ENCODE peak calls at places on chromosomes 5 and 9, in six cellular contexts. L is ovary, Q is prostate gland, P is gastrocnemius medialis, Y is HepG2, M is K562. D is an unnamed sample.

GRCh38 chr9:27125030-27125429 is 16.0 kb downstream of the TEK start:
- DNase-seq in L (peak; percentile 84), Q (peak; percentile 5), P (peak; percentile 72), Y (no peak), M (no peak), D (no peak)

GRCh38 chr9:69186841-69187611 is 12.9 kb downstream of the TJP2 start:
- DNase-seq in L (no peak), Q (no peak), P (no peak), Y (no peak), M (peak; percentile 68), D (no peak)

GRCh38 chr9:95363051-95363841 is 45.7 kb upstream of the FANCC start:
- DNase-seq in L (peak; percentile 21), Q (no peak), P (no peak), Y (no peak), M (no peak), D (no peak)

GRCh38 chr5:116454417-116454927 is 120.2 kb downstream of the SEMA6A start:
- DNase-seq in L (no peak), Q (no peak), P (no peak), Y (no peak), M (peak; percentile 5), D (no peak)

GRCh38 chr9:134068742-134069535 is 1.1 kb upstream of the BRD3 start:
- DNase-seq in L (peak; percentile 36), Q (no peak), P (no peak), Y (no peak), M (no peak), D (peak; percentile 50)

GRCh38 chr5:177023247-177023703 is 779 bp downstream of the ZNF346 start:
- DNase-seq in L (no peak), Q (no peak), P (no peak), Y (peak; percentile 9), M (peak; percentile 55), D (no peak)

GRCh38 chr5:15938961-15939360 is 240.6 kb downstream of the MARCHF11 start:
- DNase-seq in L (no peak), Q (no peak), P (no peak), Y (no peak), M (no peak), D (no peak)

GRCh38 chr5:77087484-77088291 is 603 bp upstream of the ZBED3 start:
- DNase-seq in L (peak; percentile 31), Q (peak; percentile 32), P (no peak), Y (peak; percentile 56), M (no peak), D (no peak)

GRCh38 chr5:163193886-163194285 is 243.5 kb upstream of the CCNG1 start:
- DNase-seq in L (no peak), Q (no peak), P (no peak), Y (no peak), M (no peak), D (no peak)

GRCh38 chr5:1503301-1504243 is 20.2 kb downstream of the LPCAT1 start:
- DNase-seq in L (no peak), Q (no peak), P (peak; percentile 22), Y (no peak), M (peak; percentile 65), D (no peak)

GRCh38 chr5:151002250-151002649 is 18.1 kb upstream of the GPX3 start:
- DNase-seq in L (no peak), Q (no peak), P (no peak), Y (peak; percentile 58), M (peak; percentile 61), D (no peak)

GRCh38 chr5:40436535-40437237 is 243.0 kb upstream of the PTGER4 start:
- DNase-seq in L (no peak), Q (no peak), P (no peak), Y (no peak), M (no peak), D (peak; percentile 32)

GRCh38 chr9:9912459-9912858 is 700.3 kb downstream of the PTPRD start:
- DNase-seq in L (no peak), Q (no peak), P (no peak), Y (no peak), M (no peak), D (no peak)

GRCh38 chr5:135605221-135605620 is 26.4 kb upstream of the CXCL14 start:
- DNase-seq in L (no peak), Q (no peak), P (no peak), Y (no peak), M (no peak), D (no peak)

GRCh38 chr5:35046754-35047153 is 995 bp downstream of the AGXT2 start:
- DNase-seq in L (no peak), Q (no peak), P (no peak), Y (no peak), M (no peak), D (no peak)

GRCh38 chr5:127695336-127695735 is 7.9 kb upstream of the CCDC192 start:
- DNase-seq in L (no peak), Q (no peak), P (peak; percentile 47), Y (no peak), M (no peak), D (no peak)

GRCh38 chr5:150279618-150280017 is 10.0 kb downstream of the CAMK2A start:
- DNase-seq in L (no peak), Q (no peak), P (no peak), Y (no peak), M (no peak), D (no peak)

GRCh38 chr5:95761771-95762680 is 30.9 kb downstream of the RHOBTB3 start:
- DNase-seq in L (no peak), Q (no peak), P (no peak), Y (no peak), M (no peak), D (no peak)

GRCh38 chr5:62460578-62460983 is 48.0 kb downstream of the IPO11 start:
- DNase-seq in L (no peak), Q (no peak), P (no peak), Y (peak; percentile 35), M (peak; percentile 46), D (no peak)

GRCh38 chr5:13653709-13654108 is 290.8 kb downstream of the DNAH5 start:
- DNase-seq in L (no peak), Q (no peak), P (no peak), Y (no peak), M (no peak), D (no peak)

GRCh38 chr9:2494571-2494970 is 127.0 kb upstream of the VLDLR start:
- DNase-seq in L (no peak), Q (no peak), P (no peak), Y (no peak), M (no peak), D (no peak)

GRCh38 chr5:148808864-148809642 is 17.4 kb upstream of the ADRB2 start:
- DNase-seq in L (no peak), Q (no peak), P (no peak), Y (no peak), M (peak; percentile 58), D (no peak)

GRCh38 chr9:16293610-16294009 is 576.9 kb downstream of the BNC2 start:
- DNase-seq in L (no peak), Q (no peak), P (no peak), Y (no peak), M (no peak), D (no peak)

GRCh38 chr5:172820046-172820767 is 13.8 kb upstream of the ERGIC1 start:
- DNase-seq in L (peak; percentile 62), Q (peak; percentile 65), P (no peak), Y (no peak), M (no peak), D (no peak)
- TF ChIP-seq POLR2A in L (no peak), Q (peak; percentile 45), P (no peak), Y (no peak), M (no peak), D (no peak)

GRCh38 chr5:93346301-93346700 is 234.7 kb downstream of the NR2F1-AS1 start:
- DNase-seq in L (no peak), Q (no peak), P (no peak), Y (no peak), M (no peak), D (no peak)

GRCh38 chr5:93342563-93343061 is 238.4 kb downstream of the NR2F1-AS1 start:
- DNase-seq in L (no peak), Q (no peak), P (no peak), Y (no peak), M (no peak), D (no peak)

GRCh38 chr5:93340881-93341280 is 240.1 kb downstream of the NR2F1-AS1 start:
- DNase-seq in L (no peak), Q (no peak), P (no peak), Y (no peak), M (no peak), D (no peak)

GRCh38 chr5:93348231-93348630 is 232.8 kb downstream of the NR2F1-AS1 start:
- DNase-seq in L (no peak), Q (no peak), P (no peak), Y (no peak), M (no peak), D (no peak)

DNA sequence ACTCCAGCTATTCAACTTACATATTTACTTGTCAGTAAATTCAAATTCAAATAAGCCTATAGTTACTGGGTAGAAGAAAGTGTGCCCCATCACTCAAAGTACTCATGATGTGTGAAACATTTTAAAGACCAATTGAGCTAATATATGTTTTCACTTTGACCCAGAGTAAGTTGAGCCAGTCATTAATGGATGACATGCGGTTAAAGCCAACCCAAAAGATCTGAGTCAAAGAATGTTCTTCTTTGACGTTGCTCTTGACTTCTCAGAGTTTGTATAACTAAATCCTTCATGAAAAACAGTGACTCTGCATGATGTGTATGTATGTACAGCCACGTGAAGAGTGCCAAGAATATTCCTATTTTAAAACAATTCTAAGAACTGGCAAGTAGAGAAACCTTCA is 237.4 kb downstream of the NR2F1-AS1 start:
- DNase-seq in L (no peak), Q (no peak), P (no peak), Y (no peak), M (no peak), D (no peak)
- H3K27ac ChIP-seq in L (no peak overlapping the region), Q (no peak overlapping the region), P (no peak overlapping the region), Y (no peak overlapping the region), M (no peak overlapping the region), D (no peak overlapping the region)

DNA sequence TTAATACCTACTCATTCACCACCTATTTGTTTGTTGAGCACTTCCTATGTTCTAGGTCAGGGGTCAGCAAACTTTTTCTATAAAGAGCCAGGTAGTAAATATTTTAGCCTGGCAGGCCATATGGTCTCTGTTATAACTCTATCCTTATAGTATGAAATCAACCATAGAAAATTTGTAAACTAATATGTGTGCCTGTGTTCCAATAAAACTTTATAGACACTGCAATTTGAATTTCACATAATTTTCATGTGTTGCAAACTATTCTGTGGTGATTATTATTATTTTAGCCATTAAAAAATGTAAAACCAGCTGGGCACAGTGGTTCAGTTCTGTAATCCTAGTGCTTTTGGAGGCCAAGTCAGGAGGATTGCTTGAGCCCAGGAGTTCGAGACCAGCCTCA is 78.8 kb upstream of the GRHPR start:
- DNase-seq in L (no peak), Q (no peak), P (no peak), Y (no peak), M (no peak), D (no peak)
- H3K4me1 ChIP-seq in L (no peaks in the 10 kb centered on the region), Q (no peaks in the 10 kb centered on the region), P (no peaks in the 10 kb centered on the region), Y (peaks cover 14% of the 10 kb centered on the region), M (no peaks in the 10 kb centered on the region), D (no peaks in the 10 kb centered on the region)

DNA sequence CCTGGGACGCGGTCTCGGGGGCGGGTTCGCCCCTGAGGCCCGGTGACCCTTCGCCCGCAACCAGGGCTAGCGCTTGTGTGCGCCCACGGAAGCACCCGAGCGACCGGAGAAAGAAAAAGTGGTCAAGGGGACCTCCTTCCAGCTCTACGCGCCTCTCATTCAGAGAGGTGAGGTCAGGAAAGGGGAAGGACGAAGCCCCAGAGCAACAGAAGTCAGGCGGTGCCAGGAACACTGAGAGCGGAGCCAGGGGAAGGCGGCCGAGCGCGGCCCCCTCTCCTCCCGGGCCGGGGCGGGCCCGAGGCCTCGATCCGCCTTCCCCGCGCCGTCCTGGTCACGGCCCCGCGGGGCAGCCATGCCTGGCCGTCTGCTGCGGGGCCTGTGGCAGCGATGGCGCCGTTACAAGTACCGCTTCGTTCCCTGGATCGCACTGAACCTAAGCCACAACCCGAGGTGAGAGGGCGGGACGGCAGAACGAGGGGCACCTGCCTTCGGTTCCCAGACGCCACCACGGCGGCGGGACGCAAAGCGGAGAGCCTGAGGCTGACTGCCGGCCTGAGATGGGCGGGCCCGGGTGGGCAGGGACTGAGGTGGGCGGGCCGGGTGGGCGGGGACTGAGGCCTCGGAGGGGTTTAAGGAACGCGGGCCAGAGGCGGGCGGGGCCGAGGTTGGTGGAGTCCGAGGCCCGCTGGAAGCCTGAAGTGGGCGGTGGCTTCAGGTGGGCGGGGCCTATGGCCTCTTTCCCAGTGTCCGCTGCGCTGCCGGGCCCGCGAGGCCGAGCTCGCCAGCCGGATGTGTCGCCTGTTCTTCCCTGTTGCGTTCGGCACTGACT is at the start of gene SETD9:
- DNase-seq in L (peak; percentile 99), Q (peak; percentile 98), P (peak; percentile 96), Y (peak; percentile 93), M (peak; percentile 98), D (peak; percentile 98)
- TF ChIP-seq POLR2A in L (peak; percentile 68), Q (peak; percentile 56), P (peak; percentile 73), Y (peak; percentile 98), M (peak; percentile 93), D (peak; percentile 72)

D was measured in Peyer's patch.